ENCODE peak calls at places on chromosome 22, in eight cellular contexts. One of them, this sample, is unnamed.

GRCh38 chr22:40031766-40032470 is 37.2 kb downstream of the FAM83F start:
- DNase-seq in IMR-90: no peak
- DNase-seq in lower leg skin: no peak
- DNase-seq in tibial artery: no peak
- DNase-seq in colonic mucosa: no peak
- DNase-seq in HCT116: no peak
- DNase-seq in astrocyte of the spinal cord: no peak
- DNase-seq in fibroblast of pulmonary artery: no peak
- DNase-seq in this sample: no peak

GRCh38 chr22:26712158-26712557 is 54.8 kb downstream of the MIAT start:
- DNase-seq in IMR-90: no peak
- DNase-seq in lower leg skin: no peak
- DNase-seq in tibial artery: no peak
- DNase-seq in colonic mucosa: no peak
- DNase-seq in HCT116: no peak
- DNase-seq in astrocyte of the spinal cord: no peak
- DNase-seq in fibroblast of pulmonary artery: no peak
- DNase-seq in this sample: no peak

GRCh38 chr22:22605074-22605404 is 39.4 kb upstream of the GGTLC2 start:
- DNase-seq in IMR-90: no peak
- DNase-seq in lower leg skin: no peak
- DNase-seq in tibial artery: no peak
- DNase-seq in colonic mucosa: no peak
- DNase-seq in HCT116: no peak
- DNase-seq in astrocyte of the spinal cord: no peak
- DNase-seq in fibroblast of pulmonary artery: no peak
- DNase-seq in this sample: no peak

GRCh38 chr22:22720724-22721261 is 76.4 kb downstream of the GGTLC2 start:
- DNase-seq in IMR-90: no peak
- DNase-seq in lower leg skin: no peak
- DNase-seq in tibial artery: no peak
- DNase-seq in colonic mucosa: no peak
- DNase-seq in HCT116: no peak
- DNase-seq in astrocyte of the spinal cord: no peak
- DNase-seq in fibroblast of pulmonary artery: peak
- DNase-seq in this sample: peak

GRCh38 chr22:22167791-22168189 is 76.8 kb upstream of the VPREB1 start:
- DNase-seq in IMR-90: no peak
- DNase-seq in lower leg skin: no peak
- DNase-seq in tibial artery: no peak
- DNase-seq in colonic mucosa: no peak
- DNase-seq in HCT116: no peak
- DNase-seq in astrocyte of the spinal cord: no peak
- DNase-seq in fibroblast of pulmonary artery: no peak
- DNase-seq in this sample: no peak

GRCh38 chr22:46031066-46031465 is 54.1 kb upstream of the WNT7B start:
- DNase-seq in IMR-90: no peak
- DNase-seq in lower leg skin: no peak
- DNase-seq in tibial artery: no peak
- DNase-seq in colonic mucosa: no peak
- DNase-seq in HCT116: no peak
- DNase-seq in astrocyte of the spinal cord: no peak
- DNase-seq in fibroblast of pulmonary artery: no peak
- DNase-seq in this sample: no peak

GRCh38 chr22:42442746-42443145 is 10.5 kb upstream of the NFAM1 start:
- DNase-seq in IMR-90: no peak
- DNase-seq in lower leg skin: no peak
- DNase-seq in tibial artery: no peak
- DNase-seq in colonic mucosa: no peak
- DNase-seq in HCT116: no peak
- DNase-seq in astrocyte of the spinal cord: no peak
- DNase-seq in fibroblast of pulmonary artery: no peak
- DNase-seq in this sample: no peak

GRCh38 chr22:45446216-45446615 is 32.7 kb downstream of the RIBC2 start:
- DNase-seq in IMR-90: peak
- DNase-seq in lower leg skin: no peak
- DNase-seq in tibial artery: no peak
- DNase-seq in colonic mucosa: no peak
- DNase-seq in HCT116: no peak
- DNase-seq in astrocyte of the spinal cord: no peak
- DNase-seq in fibroblast of pulmonary artery: no peak
- DNase-seq in this sample: no peak

GRCh38 chr22:22558972-22559603 is at the start of gene PRAME:
- DNase-seq in IMR-90: peak
- DNase-seq in lower leg skin: no peak
- DNase-seq in tibial artery: no peak
- DNase-seq in colonic mucosa: peak
- DNase-seq in HCT116: peak
- DNase-seq in astrocyte of the spinal cord: no peak
- DNase-seq in fibroblast of pulmonary artery: peak
- DNase-seq in this sample: peak

GRCh38 chr22:17717708-17718107 is 56.6 kb downstream of the BID start:
- DNase-seq in IMR-90: peak
- DNase-seq in lower leg skin: no peak
- DNase-seq in tibial artery: no peak
- DNase-seq in colonic mucosa: no peak
- DNase-seq in HCT116: no peak
- DNase-seq in astrocyte of the spinal cord: no peak
- DNase-seq in fibroblast of pulmonary artery: peak
- DNase-seq in this sample: peak

GRCh38 chr22:33054276-33054675 is 3.9 kb downstream of the SYN3 start:
- DNase-seq in IMR-90: no peak
- DNase-seq in lower leg skin: no peak
- DNase-seq in tibial artery: no peak
- DNase-seq in colonic mucosa: no peak
- DNase-seq in HCT116: no peak
- DNase-seq in astrocyte of the spinal cord: no peak
- DNase-seq in fibroblast of pulmonary artery: no peak
- DNase-seq in this sample: no peak

GRCh38 chr22:33051960-33052839 is 6.0 kb downstream of the SYN3 start:
- DNase-seq in IMR-90: no peak
- DNase-seq in lower leg skin: no peak
- DNase-seq in tibial artery: no peak
- DNase-seq in colonic mucosa: no peak
- DNase-seq in HCT116: no peak
- DNase-seq in astrocyte of the spinal cord: no peak
- DNase-seq in fibroblast of pulmonary artery: peak
- DNase-seq in this sample: no peak

GRCh38 chr22:33053323-33053722 is 4.9 kb downstream of the SYN3 start:
- DNase-seq in IMR-90: no peak
- DNase-seq in lower leg skin: no peak
- DNase-seq in tibial artery: no peak
- DNase-seq in colonic mucosa: no peak
- DNase-seq in HCT116: no peak
- DNase-seq in astrocyte of the spinal cord: no peak
- DNase-seq in fibroblast of pulmonary artery: no peak
- DNase-seq in this sample: no peak

GRCh38 chr22:33057363-33057995 is 702 bp downstream of the SYN3 start:
- DNase-seq in IMR-90: no peak
- DNase-seq in lower leg skin: no peak
- DNase-seq in tibial artery: no peak
- DNase-seq in colonic mucosa: no peak
- DNase-seq in HCT116: no peak
- DNase-seq in astrocyte of the spinal cord: no peak
- DNase-seq in fibroblast of pulmonary artery: no peak
- DNase-seq in this sample: no peak

GRCh38 chr22:33056108-33056507 is 2.1 kb downstream of the SYN3 start:
- DNase-seq in IMR-90: no peak
- DNase-seq in lower leg skin: no peak
- DNase-seq in tibial artery: no peak
- DNase-seq in colonic mucosa: no peak
- DNase-seq in HCT116: no peak
- DNase-seq in astrocyte of the spinal cord: no peak
- DNase-seq in fibroblast of pulmonary artery: no peak
- DNase-seq in this sample: no peak
- H3K4me3 ChIP-seq in IMR-90: no peak
- H3K4me3 ChIP-seq in lower leg skin: no peak
- H3K4me3 ChIP-seq in tibial artery: no peak
- H3K4me3 ChIP-seq in colonic mucosa: no peak
- H3K4me3 ChIP-seq in HCT116: no peak
- H3K4me3 ChIP-seq in astrocyte of the spinal cord: no peak
- H3K4me3 ChIP-seq in fibroblast of pulmonary artery: no peak
- H3K4me3 ChIP-seq in this sample: no peak

DNA sequence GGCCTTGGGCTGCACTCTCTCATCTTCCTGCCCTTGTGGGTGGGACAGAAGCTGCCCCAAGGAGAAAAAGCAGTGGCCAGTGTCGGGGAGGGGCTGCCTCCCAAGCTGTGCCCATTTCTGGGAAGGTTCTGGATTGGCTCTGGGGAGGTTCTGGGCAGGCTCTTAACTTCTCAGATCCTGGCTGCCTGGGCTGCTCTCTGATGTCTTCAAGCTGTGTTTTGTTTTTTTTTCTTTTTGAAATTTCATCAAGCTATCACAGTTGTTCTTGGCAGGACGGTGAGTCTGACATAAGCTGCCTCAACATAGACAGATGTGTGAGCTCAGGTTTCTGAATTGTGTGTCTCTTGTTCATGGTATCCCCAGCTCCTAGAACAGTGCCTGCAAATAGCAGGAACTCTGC is 1032.0 kb downstream of the BRD1 start:
- DNase-seq in IMR-90: no peak
- DNase-seq in lower leg skin: no peak
- DNase-seq in tibial artery: no peak
- DNase-seq in colonic mucosa: no peak
- DNase-seq in HCT116: no peak
- DNase-seq in astrocyte of the spinal cord: no peak
- DNase-seq in fibroblast of pulmonary artery: no peak
- DNase-seq in this sample: no peak
- TF ChIP-seq CTCF in IMR-90: no peak
- TF ChIP-seq CTCF in lower leg skin: no peak
- TF ChIP-seq CTCF in tibial artery: no peak
- TF ChIP-seq CTCF in colonic mucosa: no peak
- TF ChIP-seq CTCF in HCT116: no peak
- TF ChIP-seq CTCF in astrocyte of the spinal cord: no peak
- TF ChIP-seq CTCF in fibroblast of pulmonary artery: no peak
- TF ChIP-seq CTCF in this sample: no peak

DNA sequence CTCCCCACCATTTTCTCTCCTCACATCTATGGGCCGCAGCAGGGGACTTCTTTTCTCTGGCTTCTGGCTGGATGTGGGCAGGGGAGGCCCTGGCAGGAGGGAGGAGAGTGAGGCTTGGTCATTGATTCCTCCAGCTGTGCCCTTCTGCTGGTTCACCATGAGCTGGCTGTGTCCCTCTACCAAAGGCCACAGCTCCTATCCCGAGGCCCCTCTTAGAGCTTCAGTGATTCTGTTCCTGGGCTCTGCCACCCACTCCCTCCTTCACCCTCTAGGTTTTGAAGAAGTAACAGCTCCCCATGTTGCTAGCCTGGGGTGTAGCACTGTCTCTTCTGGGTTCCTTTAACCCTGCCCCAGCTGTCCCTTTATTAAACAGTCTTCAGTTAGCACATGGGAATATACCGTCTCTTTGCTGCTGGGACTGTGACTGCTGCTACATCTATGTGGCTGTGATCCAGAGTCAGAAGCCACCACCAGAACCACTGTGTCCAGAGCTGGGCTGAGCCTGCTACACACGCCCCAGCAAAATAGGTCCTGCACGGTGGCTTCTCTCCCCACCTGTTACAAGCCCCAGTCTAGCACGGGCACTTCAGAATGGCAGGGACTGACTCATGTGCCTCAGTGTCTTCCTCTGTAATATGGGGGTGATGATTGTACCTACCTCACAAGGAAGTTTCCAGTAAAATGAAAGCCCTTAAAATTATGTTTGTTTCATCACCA is 578 bp upstream of the PARVG start:
- DNase-seq in IMR-90: no peak
- DNase-seq in lower leg skin: no peak
- DNase-seq in tibial artery: no peak
- DNase-seq in colonic mucosa: no peak
- DNase-seq in HCT116: no peak
- DNase-seq in astrocyte of the spinal cord: no peak
- DNase-seq in fibroblast of pulmonary artery: no peak
- DNase-seq in this sample: no peak
- H3K4me3 ChIP-seq in IMR-90: no peak
- H3K4me3 ChIP-seq in lower leg skin: no peak
- H3K4me3 ChIP-seq in tibial artery: no peak
- H3K4me3 ChIP-seq in colonic mucosa: no peak
- H3K4me3 ChIP-seq in HCT116: no peak
- H3K4me3 ChIP-seq in astrocyte of the spinal cord: no peak
- H3K4me3 ChIP-seq in fibroblast of pulmonary artery: no peak
- H3K4me3 ChIP-seq in this sample: no peak

GRCh38 chr22:24093855-24094254 is 82.8 kb downstream of the CABIN1 start:
- DNase-seq in IMR-90: no peak
- DNase-seq in lower leg skin: no peak
- DNase-seq in tibial artery: no peak
- DNase-seq in colonic mucosa: no peak
- DNase-seq in HCT116: no peak
- DNase-seq in astrocyte of the spinal cord: no peak
- DNase-seq in fibroblast of pulmonary artery: no peak
- DNase-seq in this sample: no peak
- TF ChIP-seq CTCF in IMR-90: peak
- TF ChIP-seq CTCF in lower leg skin: no peak
- TF ChIP-seq CTCF in tibial artery: no peak
- TF ChIP-seq CTCF in colonic mucosa: no peak
- TF ChIP-seq CTCF in HCT116: peak
- TF ChIP-seq CTCF in astrocyte of the spinal cord: no peak
- TF ChIP-seq CTCF in fibroblast of pulmonary artery: no peak
- TF ChIP-seq CTCF in this sample: no peak

GRCh38 chr22:47270463-47271135 is 508.1 kb downstream of the TBC1D22A start:
- DNase-seq in IMR-90: no peak
- DNase-seq in lower leg skin: no peak
- DNase-seq in tibial artery: no peak
- DNase-seq in colonic mucosa: no peak
- DNase-seq in HCT116: no peak
- DNase-seq in astrocyte of the spinal cord: no peak
- DNase-seq in fibroblast of pulmonary artery: no peak
- DNase-seq in this sample: no peak
- H3K4me3 ChIP-seq in IMR-90: no peak
- H3K4me3 ChIP-seq in lower leg skin: no peak
- H3K4me3 ChIP-seq in tibial artery: no peak
- H3K4me3 ChIP-seq in colonic mucosa: no peak
- H3K4me3 ChIP-seq in HCT116: no peak
- H3K4me3 ChIP-seq in astrocyte of the spinal cord: no peak
- H3K4me3 ChIP-seq in fibroblast of pulmonary artery: no peak
- H3K4me3 ChIP-seq in this sample: no peak

GRCh38 chr22:37674951-37675929 is at the start of gene LGALS1:
- DNase-seq in IMR-90: peak
- DNase-seq in lower leg skin: peak
- DNase-seq in tibial artery: peak
- DNase-seq in colonic mucosa: peak
- DNase-seq in HCT116: peak
- DNase-seq in astrocyte of the spinal cord: peak
- DNase-seq in fibroblast of pulmonary artery: peak
- DNase-seq in this sample: peak
- TF ChIP-seq CTCF in IMR-90: no peak
- TF ChIP-seq CTCF in lower leg skin: no peak
- TF ChIP-seq CTCF in tibial artery: no peak
- TF ChIP-seq CTCF in colonic mucosa: no peak
- TF ChIP-seq CTCF in HCT116: no peak
- TF ChIP-seq CTCF in astrocyte of the spinal cord: peak
- TF ChIP-seq CTCF in fibroblast of pulmonary artery: peak
- TF ChIP-seq CTCF in this sample: peak

GRCh38 chr22:28815729-28816128 is 15.4 kb upstream of the XBP1 start:
- DNase-seq in IMR-90: no peak
- DNase-seq in lower leg skin: no peak
- DNase-seq in tibial artery: no peak
- DNase-seq in colonic mucosa: no peak
- DNase-seq in HCT116: no peak
- DNase-seq in astrocyte of the spinal cord: no peak
- DNase-seq in fibroblast of pulmonary artery: no peak
- DNase-seq in this sample: no peak
- H3K4me3 ChIP-seq in IMR-90: no peak
- H3K4me3 ChIP-seq in lower leg skin: no peak
- H3K4me3 ChIP-seq in tibial artery: no peak
- H3K4me3 ChIP-seq in colonic mucosa: no peak
- H3K4me3 ChIP-seq in HCT116: no peak
- H3K4me3 ChIP-seq in astrocyte of the spinal cord: no peak
- H3K4me3 ChIP-seq in fibroblast of pulmonary artery: no peak
- H3K4me3 ChIP-seq in this sample: no peak

GRCh38 chr22:47146391-47146790 is 383.9 kb downstream of the TBC1D22A start:
- DNase-seq in IMR-90: no peak
- DNase-seq in lower leg skin: no peak
- DNase-seq in tibial artery: no peak
- DNase-seq in colonic mucosa: no peak
- DNase-seq in HCT116: no peak
- DNase-seq in astrocyte of the spinal cord: no peak
- DNase-seq in fibroblast of pulmonary artery: no peak
- DNase-seq in this sample: no peak
- TF ChIP-seq CTCF in IMR-90: no peak
- TF ChIP-seq CTCF in lower leg skin: no peak
- TF ChIP-seq CTCF in tibial artery: no peak
- TF ChIP-seq CTCF in colonic mucosa: no peak
- TF ChIP-seq CTCF in HCT116: no peak
- TF ChIP-seq CTCF in astrocyte of the spinal cord: no peak
- TF ChIP-seq CTCF in fibroblast of pulmonary artery: no peak
- TF ChIP-seq CTCF in this sample: no peak